ENCODE peak calls at places on chromosomes 16 and 17, in six cellular contexts. One of them, this sample, is unnamed.

GRCh38 chr17:62778990-62779681 is 29.0 kb downstream of the MARCHF10 start:
- DNase-seq in ovary: no peak
- DNase-seq in A549: peak
- DNase-seq in SK-N-SH: peak
- DNase-seq in stomach: peak
- DNase-seq in HepG2: peak
- DNase-seq in this sample: peak

GRCh38 chr17:74604200-74604599 is 12.1 kb upstream of the CD300LD start:
- DNase-seq in ovary: no peak
- DNase-seq in A549: no peak
- DNase-seq in SK-N-SH: no peak
- DNase-seq in stomach: no peak
- DNase-seq in HepG2: no peak
- DNase-seq in this sample: no peak

GRCh38 chr16:78993342-78993741 is 607.2 kb downstream of the MAF start:
- DNase-seq in ovary: no peak
- DNase-seq in A549: no peak
- DNase-seq in SK-N-SH: no peak
- DNase-seq in stomach: no peak
- DNase-seq in HepG2: no peak
- DNase-seq in this sample: no peak

GRCh38 chr17:81553018-81553615 is 964 bp upstream of the FAAP100 start:
- DNase-seq in ovary: peak
- DNase-seq in A549: peak
- DNase-seq in SK-N-SH: peak
- DNase-seq in stomach: peak
- DNase-seq in HepG2: peak
- DNase-seq in this sample: peak

GRCh38 chr17:38428150-38428642 is at the start of gene ARHGAP23:
- DNase-seq in ovary: peak
- DNase-seq in A549: peak
- DNase-seq in SK-N-SH: peak
- DNase-seq in stomach: peak
- DNase-seq in HepG2: no peak
- DNase-seq in this sample: peak

GRCh38 chr16:63613701-63614100 is 1508.2 kb downstream of the CDH11 start:
- DNase-seq in ovary: no peak
- DNase-seq in A549: peak
- DNase-seq in SK-N-SH: no peak
- DNase-seq in stomach: no peak
- DNase-seq in HepG2: peak
- DNase-seq in this sample: no peak

GRCh38 chr16:60636117-60636516 is 1400.1 kb downstream of the CDH8 start:
- DNase-seq in ovary: no peak
- DNase-seq in A549: no peak
- DNase-seq in SK-N-SH: no peak
- DNase-seq in stomach: no peak
- DNase-seq in HepG2: no peak
- DNase-seq in this sample: no peak

GRCh38 chr17:48011405-48012150 is 26.0 kb downstream of the COPZ2 start:
- DNase-seq in ovary: no peak
- DNase-seq in A549: peak
- DNase-seq in SK-N-SH: peak
- DNase-seq in stomach: peak
- DNase-seq in HepG2: peak
- DNase-seq in this sample: peak

GRCh38 chr16:72311426-72311825 is 139.5 kb upstream of the PMFBP1 start:
- DNase-seq in ovary: no peak
- DNase-seq in A549: no peak
- DNase-seq in SK-N-SH: no peak
- DNase-seq in stomach: no peak
- DNase-seq in HepG2: no peak
- DNase-seq in this sample: no peak

GRCh38 chr17:81923302-81924260 is 4.0 kb downstream of the MAFG start:
- DNase-seq in ovary: peak
- DNase-seq in A549: peak
- DNase-seq in SK-N-SH: no peak
- DNase-seq in stomach: peak
- DNase-seq in HepG2: no peak
- DNase-seq in this sample: peak

GRCh38 chr16:11497851-11498289 is 88.8 kb downstream of the LITAF start:
- DNase-seq in ovary: no peak
- DNase-seq in A549: peak
- DNase-seq in SK-N-SH: no peak
- DNase-seq in stomach: no peak
- DNase-seq in HepG2: peak
- DNase-seq in this sample: no peak

GRCh38 chr17:51005768-51006167 is 114.9 kb downstream of the SPAG9 start:
- DNase-seq in ovary: no peak
- DNase-seq in A549: no peak
- DNase-seq in SK-N-SH: no peak
- DNase-seq in stomach: no peak
- DNase-seq in HepG2: no peak
- DNase-seq in this sample: no peak

GRCh38 chr17:181213-182163 is at the start of gene DOC2B:
- DNase-seq in ovary: no peak
- DNase-seq in A549: no peak
- DNase-seq in SK-N-SH: peak
- DNase-seq in stomach: peak
- DNase-seq in HepG2: no peak
- DNase-seq in this sample: peak

GRCh38 chr16:15946257-15947044 is 3.0 kb upstream of the ABCC1 start:
- DNase-seq in ovary: no peak
- DNase-seq in A549: peak
- DNase-seq in SK-N-SH: no peak
- DNase-seq in stomach: no peak
- DNase-seq in HepG2: peak
- DNase-seq in this sample: no peak
- H3K4me3 ChIP-seq in ovary: no peak
- H3K4me3 ChIP-seq in A549: no peak
- H3K4me3 ChIP-seq in SK-N-SH: no peak
- H3K4me3 ChIP-seq in stomach: no peak
- H3K4me3 ChIP-seq in HepG2: no peak
- H3K4me3 ChIP-seq in this sample: no peak

DNA sequence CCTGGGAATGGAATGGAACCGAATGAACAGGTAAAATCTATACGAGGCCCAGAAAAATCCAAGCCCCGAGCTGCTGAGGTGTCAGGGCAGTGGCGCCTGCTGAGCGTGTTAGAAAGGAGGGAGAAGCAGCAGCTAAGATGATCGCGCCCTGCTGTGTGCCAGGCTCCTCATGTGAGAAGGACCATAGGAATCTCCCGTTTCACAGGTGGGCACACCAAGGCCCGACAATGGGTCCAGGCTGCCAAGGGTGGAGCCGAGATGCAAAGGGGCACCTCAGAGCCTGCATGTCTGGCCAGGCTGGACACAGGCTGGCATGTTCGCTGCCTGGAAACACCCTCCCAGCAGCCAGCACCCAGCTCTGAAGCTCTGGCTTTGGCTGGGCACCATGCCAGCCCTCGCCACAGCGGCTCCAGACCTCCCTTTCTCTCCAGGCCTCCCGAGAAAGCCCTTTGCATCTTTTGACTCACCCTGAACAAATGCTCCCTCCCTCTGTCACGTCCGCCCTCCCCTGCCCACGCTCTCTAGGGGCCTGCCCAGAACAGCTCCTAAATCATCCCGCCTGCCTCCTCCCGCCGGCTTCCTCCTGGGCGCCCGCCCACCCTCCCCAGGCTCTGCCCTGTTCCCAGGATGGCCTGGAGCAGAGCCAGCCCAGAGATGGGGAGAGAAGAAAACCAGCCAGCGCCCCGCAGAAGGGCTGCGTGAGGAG is 217.8 kb upstream of the GSE1 start:
- DNase-seq in ovary: peak
- DNase-seq in A549: peak
- DNase-seq in SK-N-SH: peak
- DNase-seq in stomach: peak
- DNase-seq in HepG2: peak
- DNase-seq in this sample: peak
- TF ChIP-seq EP300 in ovary: no peak
- TF ChIP-seq EP300 in A549: no peak
- TF ChIP-seq EP300 in SK-N-SH: peak
- TF ChIP-seq EP300 in stomach: no peak
- TF ChIP-seq EP300 in HepG2: no peak
- TF ChIP-seq EP300 in this sample: peak

DNA sequence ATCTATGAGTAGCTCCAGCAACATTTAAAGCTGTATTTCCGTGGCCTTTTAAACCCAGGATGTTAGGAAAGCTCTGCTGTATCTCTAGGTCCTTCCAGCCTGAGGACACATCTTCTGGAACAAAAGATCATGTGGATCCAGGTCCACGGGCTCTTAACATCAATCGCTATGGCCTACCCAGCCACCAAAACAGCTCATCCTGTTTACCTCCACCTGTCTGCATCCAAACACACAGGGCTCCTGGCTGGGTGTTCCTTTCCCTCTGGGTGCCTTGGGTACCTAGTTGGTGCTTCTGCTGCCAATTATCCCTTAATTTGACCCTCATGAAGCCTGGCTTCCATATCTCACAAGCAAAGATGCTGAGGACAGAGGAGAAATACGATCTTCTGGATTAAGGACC is 7.0 kb downstream of the PMP22 start:
- DNase-seq in ovary: no peak
- DNase-seq in A549: no peak
- DNase-seq in SK-N-SH: no peak
- DNase-seq in stomach: no peak
- DNase-seq in HepG2: no peak
- DNase-seq in this sample: no peak
- H3K27ac ChIP-seq in ovary: no peak
- H3K27ac ChIP-seq in A549: no peak
- H3K27ac ChIP-seq in SK-N-SH: no peak
- H3K27ac ChIP-seq in stomach: peak
- H3K27ac ChIP-seq in HepG2: no peak
- H3K27ac ChIP-seq in this sample: peak

DNA sequence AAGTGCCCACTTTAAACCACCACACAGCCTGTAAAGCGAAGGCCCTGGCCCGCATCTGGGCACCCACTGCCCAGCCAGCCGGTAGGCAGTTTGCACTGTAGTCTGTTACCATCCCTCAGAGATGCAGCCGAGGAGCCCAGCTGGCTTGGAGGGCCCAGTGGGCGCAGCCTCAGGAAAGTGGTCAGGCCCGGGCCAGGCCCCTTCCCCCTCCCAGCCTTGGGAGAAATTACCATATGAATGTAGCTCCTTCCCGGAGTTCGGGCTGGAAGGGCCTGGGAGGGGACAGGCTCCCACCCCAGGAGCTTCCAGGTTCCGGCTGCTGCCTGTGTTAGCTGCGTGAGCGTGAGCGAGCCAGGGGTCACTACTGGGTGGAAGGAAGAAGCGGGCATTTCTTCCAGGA is 325.4 kb downstream of the SEC14L1 start:
- DNase-seq in ovary: no peak
- DNase-seq in A549: no peak
- DNase-seq in SK-N-SH: no peak
- DNase-seq in stomach: no peak
- DNase-seq in HepG2: no peak
- DNase-seq in this sample: no peak
- H3K4me3 ChIP-seq in ovary: no peak
- H3K4me3 ChIP-seq in A549: no peak
- H3K4me3 ChIP-seq in SK-N-SH: no peak
- H3K4me3 ChIP-seq in stomach: no peak
- H3K4me3 ChIP-seq in HepG2: no peak
- H3K4me3 ChIP-seq in this sample: no peak

DNA sequence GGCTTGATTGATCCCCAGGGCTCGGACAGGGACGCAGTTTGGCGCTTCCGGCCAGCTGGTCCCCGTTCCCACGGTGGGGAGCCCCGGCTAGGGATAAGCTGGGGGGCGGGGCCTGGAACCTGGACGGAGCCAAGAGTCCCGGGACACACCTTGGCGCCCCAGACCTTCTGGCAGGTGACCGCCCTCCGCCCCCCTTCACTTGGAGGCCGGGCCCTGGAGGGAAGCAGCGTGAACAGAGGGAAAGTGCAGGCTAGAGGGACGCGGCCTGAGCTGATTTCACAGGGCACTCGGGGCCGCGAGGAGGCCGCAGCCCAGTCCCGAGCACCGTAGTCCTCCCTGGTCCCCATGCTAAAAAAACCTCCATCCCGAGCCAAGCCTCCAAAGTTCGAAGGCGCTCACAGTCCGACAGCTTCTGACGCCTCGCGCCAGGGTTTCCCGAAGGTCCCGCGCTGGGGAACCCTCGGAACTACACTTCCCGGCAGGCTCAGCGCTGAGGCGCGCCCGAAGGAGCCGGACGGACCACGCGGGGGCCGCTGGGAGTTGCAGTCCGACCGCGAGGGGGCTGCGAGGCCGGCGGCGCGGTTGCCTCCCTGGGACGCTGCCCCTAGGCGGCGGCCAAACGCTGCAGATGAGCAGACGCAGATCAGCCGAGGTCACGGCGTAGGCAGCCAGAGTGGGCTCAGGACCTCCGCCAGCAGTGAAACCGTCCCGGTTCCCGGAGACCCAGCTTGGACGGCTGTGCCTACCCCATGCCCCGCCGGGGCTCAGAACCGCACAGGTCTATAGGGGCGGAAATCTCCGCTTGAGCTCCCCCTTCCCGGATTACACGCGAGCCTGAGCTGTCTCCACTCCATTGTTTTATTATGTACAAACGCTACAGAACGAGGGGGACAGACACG is at the start of gene TBX6:
- DNase-seq in ovary: peak
- DNase-seq in A549: peak
- DNase-seq in SK-N-SH: peak
- DNase-seq in stomach: peak
- DNase-seq in HepG2: peak
- DNase-seq in this sample: peak
- TF ChIP-seq EP300 in ovary: no peak
- TF ChIP-seq EP300 in A549: no peak
- TF ChIP-seq EP300 in SK-N-SH: no peak
- TF ChIP-seq EP300 in stomach: no peak
- TF ChIP-seq EP300 in HepG2: peak
- TF ChIP-seq EP300 in this sample: no peak

GRCh38 chr17:31272803-31273202 is 24.2 kb downstream of the OMG start:
- DNase-seq in ovary: no peak
- DNase-seq in A549: no peak
- DNase-seq in SK-N-SH: no peak
- DNase-seq in stomach: no peak
- DNase-seq in HepG2: no peak
- DNase-seq in this sample: no peak
- H3K27ac ChIP-seq in ovary: no peak
- H3K27ac ChIP-seq in A549: no peak
- H3K27ac ChIP-seq in SK-N-SH: no peak
- H3K27ac ChIP-seq in stomach: no peak
- H3K27ac ChIP-seq in HepG2: no peak
- H3K27ac ChIP-seq in this sample: no peak

GRCh38 chr16:69351309-69352027 is at the start of gene TMED6:
- DNase-seq in ovary: no peak
- DNase-seq in A549: no peak
- DNase-seq in SK-N-SH: no peak
- DNase-seq in stomach: peak
- DNase-seq in HepG2: peak
- DNase-seq in this sample: peak
- H3K4me3 ChIP-seq in ovary: no peak
- H3K4me3 ChIP-seq in A549: no peak
- H3K4me3 ChIP-seq in SK-N-SH: no peak
- H3K4me3 ChIP-seq in stomach: peak
- H3K4me3 ChIP-seq in HepG2: peak
- H3K4me3 ChIP-seq in this sample: peak

This sample was measured in transverse colon.